ENCODE peak calls at places on chromosomes 4 and X, in ten cellular contexts. X is GM23338; R is NB4; J is posterior cingulate gyrus; T is non-pigmented ciliary epithelial cell; U is transverse colon; Q is NCI-H1092 treated with DMSO at 0.1 percent for 48 hours; L is Kasumi-1; C is activated naive CD4-positive, alpha-beta T cell treated with anti-CD3 and anti-CD28 coated beads for 36 hours; W is stimulated activated CD8-positive, alpha-beta memory T cell treated with anti-CD3 and anti-CD28 coated beads, Interleukin-4, amount 100 ng/mL, for 1 hour. B is an unnamed sample.
A peak's percentile ranks its signal among the peaks of the same experiment; 100 is the strongest.

GRCh38 chr4:56314207-56314915 is 72.9 kb downstream of the AASDH start:
- DNase-seq in X (no peak), R (no peak), J (no peak), T (no peak), U (no peak), Q (no peak), L (no peak), C (no peak), W (no peak), B (no peak)

GRCh38 chr4:30717208-30718020 is 2.8 kb upstream of the PCDH7 start:
- DNase-seq in X (peak; percentile 83), R (peak; percentile 86), J (peak; percentile 63), T (no peak), U (peak; percentile 17), Q (no peak), L (peak; percentile 95), C (peak; percentile 29), W (no peak), B (no peak)

GRCh38 chr4:112840061-112840460 is 203.1 kb downstream of the LARP7 start:
- DNase-seq in X (peak; percentile 30), R (no peak), J (no peak), T (peak; percentile 42), U (no peak), Q (no peak), L (no peak), C (no peak), W (no peak), B (no peak)

GRCh38 chrX:82648062-82648461 is 860.0 kb upstream of the POU3F4 start:
- DNase-seq in X (no peak), R (peak; percentile 0), J (no peak), T (no peak), U (no peak), Q (no peak), L (no peak), C (no peak), W (no peak), B (no peak)

GRCh38 chr4:78734451-78735003 is 41.6 kb upstream of the BMP2K start:
- DNase-seq in X (no peak), R (no peak), J (no peak), T (no peak), U (no peak), Q (no peak), L (no peak), C (no peak), W (no peak), B (no peak)

GRCh38 chr4:38837849-38838248 is 18.8 kb downstream of the TLR6 start:
- DNase-seq in X (no peak), R (peak; percentile 37), J (no peak), T (no peak), U (no peak), Q (no peak), L (peak; percentile 8), C (no peak), W (no peak), B (no peak)

GRCh38 chrX:48558270-48558669 is 16.0 kb upstream of the RBM3 start:
- DNase-seq in X (no peak), R (no peak), J (no peak), T (no peak), U (no peak), Q (no peak), L (no peak), C (peak; percentile 28), W (no peak), B (no peak)

GRCh38 chr4:91829531-91829930 is 474.2 kb upstream of the GRID2 start:
- DNase-seq in X (no peak), R (no peak), J (no peak), T (no peak), U (no peak), Q (no peak), L (no peak), C (no peak), W (no peak), B (no peak)

GRCh38 chrX:119055650-119056049 is 17.1 kb upstream of the CT47C1 start:
- DNase-seq in X (no peak), R (no peak), J (no peak), T (no peak), U (no peak), Q (no peak), L (no peak), C (no peak), W (no peak), B (no peak)

GRCh38 chr4:109998867-109999303 is 86.2 kb downstream of the EGF start:
- DNase-seq in X (peak; percentile 81), R (peak; percentile 67), J (no peak), T (peak; percentile 19), U (no peak), Q (peak; percentile 7), L (peak; percentile 70), C (peak; percentile 17), W (no peak), B (no peak)

GRCh38 chr4:106609917-106610316 is 241.3 kb upstream of the GIMD1 start:
- DNase-seq in X (no peak), R (no peak), J (no peak), T (no peak), U (no peak), Q (no peak), L (no peak), C (no peak), W (no peak), B (no peak)

GRCh38 chr4:138953962-138954371 is 61.6 kb upstream of the NOCT start:
- DNase-seq in X (no peak), R (no peak), J (no peak), T (peak; percentile 91), U (no peak), Q (no peak), L (no peak), C (no peak), W (no peak), B (no peak)

GRCh38 chr4:157099506-157099905 is 23.6 kb downstream of the GLRB start:
- DNase-seq in X (no peak), R (no peak), J (no peak), T (no peak), U (no peak), Q (no peak), L (no peak), C (no peak), W (no peak), B (no peak)

GRCh38 chr4:122099896-122100295 is 52.2 kb upstream of the BLTP1 start:
- DNase-seq in X (no peak), R (no peak), J (no peak), T (no peak), U (no peak), Q (no peak), L (no peak), C (no peak), W (no peak), B (no peak)

GRCh38 chr4:143133966-143134365 is 50.8 kb upstream of the USP38 start:
- DNase-seq in X (no peak), R (no peak), J (no peak), T (no peak), U (peak; percentile 16), Q (no peak), L (no peak), C (no peak), W (no peak), B (no peak)

GRCh38 chr4:19659131-19659530 is 592.6 kb upstream of the SLIT2 start:
- DNase-seq in X (no peak), R (no peak), J (no peak), T (no peak), U (no peak), Q (no peak), L (no peak), C (no peak), W (no peak), B (no peak)

GRCh38 chrX:155314260-155314659 is 20.2 kb downstream of the CLIC2 start:
- DNase-seq in X (peak; percentile 27), R (no peak), J (no peak), T (no peak), U (no peak), Q (no peak), L (no peak), C (no peak), W (no peak), B (no peak)

GRCh38 chr4:179285696-179286095 is 1843.5 kb upstream of the AGA start:
- DNase-seq in X (no peak), R (no peak), J (no peak), T (no peak), U (no peak), Q (no peak), L (no peak), C (no peak), W (no peak), B (no peak)

GRCh38 chrX:119755981-119756533 is 2.3 kb upstream of the SOWAHD start:
- DNase-seq in X (no peak), R (peak; percentile 80), J (no peak), T (no peak), U (peak; percentile 51), Q (no peak), L (no peak), C (peak; percentile 80), W (no peak), B (no peak)

GRCh38 chr4:159685406-159686092 is 582.7 kb downstream of the RAPGEF2 start:
- DNase-seq in X (peak; percentile 15), R (no peak), J (no peak), T (peak; percentile 8), U (no peak), Q (no peak), L (no peak), C (no peak), W (no peak), B (no peak)

GRCh38 chr4:185573651-185574199 is 38.4 kb upstream of the PDLIM3 start:
- DNase-seq in X (peak; percentile 77), R (no peak), J (no peak), T (peak; percentile 84), U (no peak), Q (no peak), L (peak; percentile 45), C (no peak), W (no peak), B (no peak)

GRCh38 chrX:7028246-7028645 is 119.3 kb upstream of the STS start:
- DNase-seq in X (no peak), R (no peak), J (peak; percentile 19), T (no peak), U (no peak), Q (no peak), L (no peak), C (no peak), W (no peak), B (no peak)

GRCh38 chr4:54091637-54092404 is 8.1 kb upstream of the GSX2 start:
- DNase-seq in X (peak; percentile 63), R (peak; percentile 48), J (peak; percentile 82), T (no peak), U (peak; percentile 82), Q (peak; percentile 88), L (peak; percentile 91), C (peak; percentile 74), W (peak; percentile 67), B (peak; percentile 53)

GRCh38 chrX:138874271-138874670 is 162.8 kb upstream of the FGF13 start:
- DNase-seq in X (no peak), R (no peak), J (no peak), T (no peak), U (no peak), Q (no peak), L (no peak), C (no peak), W (no peak), B (no peak)

GRCh38 chrX:148672526-148672925 is 172.1 kb downstream of the AFF2 start:
- DNase-seq in X (no peak), R (no peak), J (no peak), T (no peak), U (no peak), Q (no peak), L (no peak), C (no peak), W (no peak), B (no peak)

GRCh38 chrX:47244676-47245075 is 11.9 kb downstream of the USP11 start:
- DNase-seq in X (no peak), R (no peak), J (no peak), T (no peak), U (no peak), Q (no peak), L (no peak), C (no peak), W (no peak), B (no peak)

B was measured in stimulated activated CD4-positive, alpha-beta T cell treated with anti-CD3 and anti-CD28 coated beads, Interleukin-1b, Interleukin-23, amount 100 ng/mL, for 1 hour.